ENCODE peak calls at places on chromosomes 6 and 20, in nine cellular contexts. M is lower leg skin, F is neural crest cell, N is AG09319, S is fibroblast of lung, K is thoracic aorta, R is B cell, B is colonic mucosa, P is spleen. Y is an unnamed sample.

GRCh38 chr6:157726892-157727628 is 96.0 kb upstream of the SNX9 start:
- DNase-seq in S (no peak), B (no peak), K (no peak), P (no peak), M (peak; percentile 91), N (peak; percentile 23), F (no peak), R (no peak), Y (no peak)

GRCh38 chr6:113122060-113122459 is 735.1 kb upstream of the MARCKS start:
- DNase-seq in M (no peak), K (no peak), R (no peak), N (peak; percentile 38), F (no peak), P (no peak), B (no peak), S (peak; percentile 76), Y (peak; percentile 89)

GRCh38 chr6:157235600-157236039 is 87.7 kb downstream of the TMEM242 start:
- DNase-seq in M (peak; percentile 93), P (peak; percentile 82), S (peak; percentile 58), K (no peak), F (peak; percentile 46), B (peak; percentile 67), R (peak; percentile 81), N (no peak), Y (no peak)

GRCh38 chr6:75666590-75666989 is 64.9 kb downstream of the SENP6 start:
- DNase-seq in S (no peak), F (no peak), P (no peak), B (no peak), R (no peak), K (no peak), M (no peak), N (no peak), Y (no peak)

GRCh38 chr20:53917145-53918009 is 153.0 kb downstream of the BCAS1 start:
- DNase-seq in M (peak; percentile 90), F (no peak), K (no peak), N (no peak), S (peak; percentile 42), R (no peak), P (peak; percentile 76), B (peak; percentile 69), Y (no peak)

GRCh38 chr6:33206027-33206863 is 1.8 kb downstream of the HSD17B8 start:
- DNase-seq in N (no peak), R (peak; percentile 12), F (no peak), S (no peak), B (no peak), K (no peak), P (no peak), M (peak; percentile 72), Y (no peak)

GRCh38 chr20:54062812-54063280 is 7.5 kb downstream of the BCAS1 start:
- DNase-seq in N (no peak), B (no peak), F (no peak), K (no peak), R (peak; percentile 33), P (no peak), M (no peak), S (peak; percentile 66), Y (peak; percentile 38)

GRCh38 chr6:80245043-80245442 is 138.6 kb downstream of the BCKDHB start:
- DNase-seq in N (no peak), B (no peak), M (no peak), S (no peak), P (no peak), R (no peak), K (no peak), F (no peak), Y (no peak)

GRCh38 chr6:106890447-106890846 is 84.1 kb downstream of the CD24 start:
- DNase-seq in R (no peak), N (no peak), S (no peak), F (no peak), P (no peak), B (no peak), K (no peak), M (no peak), Y (no peak)

GRCh38 chr20:51831891-51832675 is 29.8 kb upstream of the SALL4 start:
- DNase-seq in B (no peak), F (no peak), R (no peak), M (no peak), N (peak; percentile 0), K (no peak), P (no peak), S (peak; percentile 49), Y (peak; percentile 83)

GRCh38 chr20:49507741-49508434 is 25.4 kb upstream of the KCNB1 start:
- DNase-seq in P (no peak), R (no peak), B (no peak), S (no peak), N (no peak), M (no peak), K (no peak), F (no peak), Y (no peak)

GRCh38 chr6:28884423-28885148 is 39.2 kb downstream of the TRIM27 start:
- DNase-seq in N (no peak), P (no peak), F (no peak), R (no peak), K (no peak), M (no peak), S (no peak), B (no peak), Y (no peak)

GRCh38 chr20:59159091-59159821 is 4.4 kb upstream of the ZNF831 start:
- DNase-seq in R (no peak), M (peak; percentile 82), S (no peak), F (no peak), K (no peak), B (peak; percentile 19), N (no peak), P (no peak), Y (no peak)

GRCh38 chr6:5181494-5182287 is 79.1 kb downstream of the LYRM4 start:
- DNase-seq in B (no peak), F (no peak), N (no peak), S (no peak), M (no peak), K (no peak), P (no peak), R (no peak), Y (no peak)

GRCh38 chr6:7996538-7997225 is 67.5 kb downstream of the BLOC1S5 start:
- DNase-seq in M (no peak), K (no peak), P (no peak), S (peak; percentile 85), F (no peak), R (no peak), N (no peak), B (no peak), Y (no peak)

GRCh38 chr6:35973670-35974222 is 50.7 kb downstream of the SLC26A8 start:
- DNase-seq in M (no peak), B (peak; percentile 22), S (no peak), N (no peak), R (no peak), P (no peak), K (no peak), F (no peak), Y (no peak)

GRCh38 chr6:5763871-5764270 is 242.9 kb downstream of the NRN1 start:
- DNase-seq in P (no peak), K (no peak), F (no peak), B (no peak), M (peak; percentile 52), R (no peak), N (no peak), S (no peak), Y (no peak)

GRCh38 chr6:166145751-166146150 is 21.9 kb downstream of the TBXT start:
- DNase-seq in N (no peak), B (no peak), K (no peak), R (no peak), M (no peak), F (no peak), P (no peak), S (no peak), Y (no peak)

GRCh38 chr20:6169251-6169650 is 46.4 kb upstream of the FERMT1 start:
- DNase-seq in F (no peak), R (no peak), P (no peak), B (no peak), S (no peak), N (no peak), M (no peak), K (no peak), Y (no peak)
- TF ChIP-seq CTCF in F (no peak), R (no peak), P (no peak), B (no peak), S (no peak), N (no peak), M (no peak), K (no peak), Y (no peak)

GRCh38 chr6:40535105-40535783 is 51.9 kb downstream of the LRFN2 start:
- DNase-seq in S (no peak), B (no peak), P (peak; percentile 23), K (no peak), M (no peak), F (no peak), N (no peak), R (no peak), Y (no peak)

GRCh38 chr6:40535784-40536380 is 51.3 kb downstream of the LRFN2 start:
- DNase-seq in R (no peak), S (no peak), K (no peak), F (no peak), P (peak; percentile 41), B (no peak), M (no peak), N (no peak), Y (no peak)

GRCh38 chr6:40538556-40538955 is 48.6 kb downstream of the LRFN2 start:
- DNase-seq in B (no peak), R (no peak), F (no peak), M (no peak), S (no peak), K (no peak), N (no peak), P (peak; percentile 47), Y (no peak)

GRCh38 chr6:40537446-40537845 is 49.7 kb downstream of the LRFN2 start:
- DNase-seq in R (no peak), B (no peak), K (no peak), F (no peak), S (no peak), M (no peak), P (peak; percentile 52), N (no peak), Y (no peak)

GRCh38 chr6:40536442-40536841 is 50.7 kb downstream of the LRFN2 start:
- DNase-seq in R (no peak), P (peak; percentile 69), N (no peak), B (no peak), K (no peak), M (no peak), S (no peak), F (peak; percentile 4), Y (no peak)
- TF ChIP-seq CTCF in R (no peak), P (no peak), N (peak; percentile 3), B (no peak), K (no peak), M (no peak), S (no peak), F (peak; percentile 41), Y (peak; percentile 13)

DNA sequence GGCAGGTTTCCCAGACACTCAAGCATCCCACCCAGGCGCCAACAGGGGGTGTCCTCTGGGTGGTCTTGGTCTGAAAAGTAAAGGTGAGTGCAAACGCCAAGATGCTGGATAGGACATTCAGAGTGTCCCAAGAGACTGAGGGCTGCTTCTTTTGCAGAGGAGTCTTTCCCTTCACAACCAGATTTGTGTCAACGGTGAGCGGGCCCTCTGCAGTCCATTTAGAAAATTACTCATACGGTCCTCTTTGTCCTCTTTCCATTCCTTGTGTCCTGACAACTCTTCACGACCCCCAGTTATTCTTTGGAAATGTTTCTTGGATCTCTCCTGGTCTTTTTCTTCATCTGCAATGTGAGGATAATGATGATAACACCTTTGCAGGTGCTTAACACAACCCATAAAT is 257.8 kb downstream of the CDC5L start:
- DNase-seq in M (no peak), F (no peak), R (no peak), S (no peak), N (no peak), K (no peak), P (no peak), B (no peak), Y (no peak)
- TF ChIP-seq CTCF in M (no peak), F (no peak), R (no peak), S (peak; percentile 8), N (no peak), K (no peak), P (no peak), B (no peak), Y (peak; percentile 4)

GRCh38 chr20:25009218-25010145 is 16.9 kb upstream of the APMAP start:
- DNase-seq in S (no peak), F (no peak), N (no peak), P (peak; percentile 51), B (no peak), R (no peak), K (no peak), M (peak; percentile 80), Y (no peak)
- TF ChIP-seq CTCF in S (no peak), F (no peak), N (no peak), P (no peak), B (no peak), R (no peak), K (no peak), M (no peak), Y (no peak)